ENCODE peak calls at places on chromosomes 11 and 22, in four cellular contexts. One of them, this sample, is unnamed.

GRCh38 chr11:132649277-132649676 is 883.0 kb downstream of the OPCML start:
- DNase-seq in amniotic stem cell: no peak
- DNase-seq in thoracic aorta: no peak
- DNase-seq in BE2C: no peak
- DNase-seq in this sample: no peak

GRCh38 chr11:128157423-128158298 is 429.7 kb downstream of the ETS1 start:
- DNase-seq in amniotic stem cell: peak
- DNase-seq in BE2C: peak
- DNase-seq in thoracic aorta: no peak
- DNase-seq in this sample: peak

GRCh38 chr11:33904128-33904527 is 12.3 kb upstream of the LMO2 start:
- DNase-seq in thoracic aorta: no peak
- DNase-seq in BE2C: no peak
- DNase-seq in amniotic stem cell: no peak
- DNase-seq in this sample: no peak

GRCh38 chr11:12506502-12506921 is 129.1 kb downstream of the PARVA start:
- DNase-seq in thoracic aorta: no peak
- DNase-seq in BE2C: no peak
- DNase-seq in amniotic stem cell: no peak
- DNase-seq in this sample: no peak

GRCh38 chr11:75132080-75132479 is 18.8 kb upstream of the SLCO2B1 start:
- DNase-seq in thoracic aorta: no peak
- DNase-seq in BE2C: no peak
- DNase-seq in amniotic stem cell: no peak
- DNase-seq in this sample: no peak

GRCh38 chr11:131998020-131998419 is 627.6 kb downstream of the NTM start:
- DNase-seq in BE2C: no peak
- DNase-seq in thoracic aorta: no peak
- DNase-seq in amniotic stem cell: no peak
- DNase-seq in this sample: no peak

GRCh38 chr11:87316491-87316890 is 278.8 kb downstream of the TMEM135 start:
- DNase-seq in amniotic stem cell: no peak
- DNase-seq in thoracic aorta: no peak
- DNase-seq in BE2C: no peak
- DNase-seq in this sample: no peak

GRCh38 chr11:72321381-72321996 is 77.5 kb upstream of the PHOX2A start:
- DNase-seq in BE2C: peak
- DNase-seq in thoracic aorta: no peak
- DNase-seq in amniotic stem cell: no peak
- DNase-seq in this sample: no peak

GRCh38 chr11:85823816-85824215 is 12.9 kb upstream of the SYTL2 start:
- DNase-seq in BE2C: no peak
- DNase-seq in thoracic aorta: no peak
- DNase-seq in amniotic stem cell: no peak
- DNase-seq in this sample: no peak

GRCh38 chr11:16240687-16241086 is 115.7 kb downstream of the SOX6 start:
- DNase-seq in thoracic aorta: no peak
- DNase-seq in BE2C: no peak
- DNase-seq in amniotic stem cell: no peak
- DNase-seq in this sample: no peak

GRCh38 chr11:102798012-102798746 is at the start of gene MMP1:
- DNase-seq in thoracic aorta: no peak
- DNase-seq in BE2C: no peak
- DNase-seq in amniotic stem cell: no peak
- DNase-seq in this sample: no peak

GRCh38 chr11:100434821-100435641 is 252.1 kb upstream of the ARHGAP42 start:
- DNase-seq in amniotic stem cell: no peak
- DNase-seq in thoracic aorta: no peak
- DNase-seq in BE2C: no peak
- DNase-seq in this sample: no peak

GRCh38 chr22:19226428-19226827 is 47.9 kb upstream of the SLC25A1 start:
- DNase-seq in BE2C: no peak
- DNase-seq in amniotic stem cell: no peak
- DNase-seq in thoracic aorta: no peak
- DNase-seq in this sample: no peak

GRCh38 chr22:48238018-48238915 is 1475.8 kb downstream of the TBC1D22A start:
- DNase-seq in thoracic aorta: no peak
- DNase-seq in BE2C: no peak
- DNase-seq in amniotic stem cell: no peak
- DNase-seq in this sample: no peak

GRCh38 chr11:36376315-36376887 is 80.3 kb downstream of the PRR5L start:
- DNase-seq in thoracic aorta: no peak
- DNase-seq in BE2C: no peak
- DNase-seq in amniotic stem cell: peak
- DNase-seq in this sample: peak

GRCh38 chr11:111414267-111414931 is 35.3 kb upstream of the POU2AF1 start:
- DNase-seq in thoracic aorta: no peak
- DNase-seq in amniotic stem cell: no peak
- DNase-seq in BE2C: no peak
- DNase-seq in this sample: no peak

GRCh38 chr22:37634505-37635002 is 4.9 kb upstream of the SH3BP1 start:
- DNase-seq in thoracic aorta: no peak
- DNase-seq in amniotic stem cell: no peak
- DNase-seq in BE2C: peak
- DNase-seq in this sample: no peak

GRCh38 chr11:74749127-74749964 is 697 bp downstream of the RNF169 start:
- DNase-seq in thoracic aorta: no peak
- DNase-seq in amniotic stem cell: no peak
- DNase-seq in BE2C: peak
- DNase-seq in this sample: peak

GRCh38 chr11:78032090-78032489 is 9.0 kb upstream of the KCTD14 start:
- DNase-seq in BE2C: peak
- DNase-seq in thoracic aorta: no peak
- DNase-seq in amniotic stem cell: no peak
- DNase-seq in this sample: no peak

GRCh38 chr11:19660076-19660475 is 52.6 kb upstream of the NAV2 start:
- DNase-seq in amniotic stem cell: no peak
- DNase-seq in BE2C: peak
- DNase-seq in thoracic aorta: no peak
- DNase-seq in this sample: no peak

GRCh38 chr11:100484948-100485347 is 202.1 kb upstream of the ARHGAP42 start:
- DNase-seq in amniotic stem cell: no peak
- DNase-seq in thoracic aorta: no peak
- DNase-seq in BE2C: no peak
- DNase-seq in this sample: no peak

GRCh38 chr11:65215441-65216076 is 33.8 kb downstream of the CAPN1 start:
- DNase-seq in amniotic stem cell: no peak
- DNase-seq in BE2C: no peak
- DNase-seq in thoracic aorta: no peak
- DNase-seq in this sample: no peak

GRCh38 chr11:48141475-48142100 is 75.0 kb upstream of the OR4B1 start:
- DNase-seq in thoracic aorta: no peak
- DNase-seq in BE2C: no peak
- DNase-seq in amniotic stem cell: no peak
- DNase-seq in this sample: no peak

This sample was measured in GDM1.